ENCODE peak calls at places on chromosomes 7 and 10, in seven cellular contexts. T, Y, R, F, Z, L and G are unnamed samples.

GRCh38 chr10:77305650-77306632 is 331.7 kb downstream of the KCNMA1 start:
- DNase-seq in T (no peak), R (no peak), Z (no peak), Y (no peak), F (no peak), L (no peak), G (no peak)

GRCh38 chr7:7786595-7786994 is 68.2 kb upstream of the RPA3 start:
- DNase-seq in F (no peak), L (no peak), R (no peak), T (no peak), Y (no peak), Z (no peak), G (no peak)

GRCh38 chr7:5779108-5779507 is 2.4 kb downstream of the RNF216 start:
- DNase-seq in L (no peak), R (no peak), Y (no peak), F (no peak), T (no peak), Z (no peak), G (no peak)

GRCh38 chr7:149690688-149691446 is 82.5 kb downstream of the ZNF467 start:
- DNase-seq in Z (peak), Y (peak), T (peak), L (no peak), R (peak), F (peak), G (peak)

GRCh38 chr10:11178606-11179221 is 161.0 kb downstream of the CELF2 start:
- DNase-seq in T (no peak), R (no peak), F (no peak), L (no peak), Z (peak), Y (peak), G (peak)

GRCh38 chr10:49139866-49140195 is 6.0 kb upstream of the FAM170B start:
- DNase-seq in Z (no peak), Y (no peak), T (no peak), R (peak), F (no peak), L (no peak), G (no peak)

GRCh38 chr10:72736176-72736795 is 44.3 kb downstream of the MCU start:
- DNase-seq in Z (peak), L (no peak), R (no peak), F (no peak), T (no peak), Y (peak), G (no peak)

GRCh38 chr10:44913312-44914079 is 2.4 kb downstream of the TMEM72 start:
- DNase-seq in Z (no peak), R (no peak), F (no peak), T (no peak), Y (no peak), L (no peak), G (no peak)

GRCh38 chr10:128421731-128422130 is 295.5 kb upstream of the MKI67 start:
- DNase-seq in Z (no peak), T (no peak), F (peak), R (no peak), Y (no peak), L (no peak), G (no peak)

GRCh38 chr7:32191296-32191695 is 121.1 kb upstream of the PDE1C start:
- DNase-seq in F (no peak), T (no peak), Y (no peak), Z (no peak), R (no peak), L (no peak), G (no peak)

GRCh38 chr7:3897430-3898385 is 596.7 kb downstream of the SDK1 start:
- DNase-seq in Y (peak), T (no peak), F (no peak), L (no peak), Z (peak), R (peak), G (no peak)

GRCh38 chr7:105304040-105304895 is 84.5 kb downstream of the SRPK2 start:
- DNase-seq in R (peak), L (no peak), Y (no peak), T (no peak), F (no peak), Z (no peak), G (no peak)

GRCh38 chr10:126042354-126042753 is 146.0 kb downstream of the FANK1 start:
- DNase-seq in T (no peak), Z (no peak), L (no peak), Y (no peak), F (no peak), R (no peak), G (no peak)

GRCh38 chr10:17454181-17454800 is at the start of gene ST8SIA6:
- DNase-seq in Y (peak), R (peak), L (no peak), F (peak), T (no peak), Z (peak), G (peak)

GRCh38 chr7:88311675-88312036 is 5.0 kb upstream of the STEAP4 start:
- DNase-seq in T (no peak), L (no peak), R (no peak), Z (peak), Y (no peak), F (no peak), G (no peak)
- TF ChIP-seq POLR2A in T (no peak), L (no peak), R (no peak), Z (no peak), Y (no peak), F (no peak), G (no peak)

GRCh38 chr10:27242951-27243551 is 2.5 kb upstream of the ACBD5 start:
- DNase-seq in Y (peak), L (peak), R (no peak), Z (peak), F (no peak), T (peak), G (peak)
- TF ChIP-seq POLR2A in Y (peak), L (no peak), R (no peak), Z (peak), F (peak), T (no peak), G (no peak)

GRCh38 chr7:55572378-55573233 is at the start of gene VOPP1:
- DNase-seq in Y (peak), R (peak), L (no peak), Z (peak), T (peak), F (peak), G (peak)
- TF ChIP-seq POLR2A in Y (peak), R (peak), L (no peak), Z (peak), T (peak), F (no peak), G (no peak)

GRCh38 chr10:6153845-6154244 is 48.9 kb upstream of the PFKFB3 start:
- DNase-seq in Z (no peak), R (no peak), F (no peak), T (no peak), L (no peak), Y (no peak), G (no peak)

GRCh38 chr10:6154566-6154965 is 48.2 kb upstream of the PFKFB3 start:
- DNase-seq in L (no peak), T (no peak), F (no peak), Y (no peak), Z (no peak), R (no peak), G (no peak)

GRCh38 chr10:6148251-6148691 is 54.5 kb upstream of the PFKFB3 start:
- DNase-seq in T (no peak), R (no peak), F (no peak), L (no peak), Z (peak), Y (no peak), G (no peak)

GRCh38 chr10:6148908-6149307 is 53.8 kb upstream of the PFKFB3 start:
- DNase-seq in T (no peak), Y (no peak), R (no peak), L (no peak), F (no peak), Z (no peak), G (no peak)

DNA sequence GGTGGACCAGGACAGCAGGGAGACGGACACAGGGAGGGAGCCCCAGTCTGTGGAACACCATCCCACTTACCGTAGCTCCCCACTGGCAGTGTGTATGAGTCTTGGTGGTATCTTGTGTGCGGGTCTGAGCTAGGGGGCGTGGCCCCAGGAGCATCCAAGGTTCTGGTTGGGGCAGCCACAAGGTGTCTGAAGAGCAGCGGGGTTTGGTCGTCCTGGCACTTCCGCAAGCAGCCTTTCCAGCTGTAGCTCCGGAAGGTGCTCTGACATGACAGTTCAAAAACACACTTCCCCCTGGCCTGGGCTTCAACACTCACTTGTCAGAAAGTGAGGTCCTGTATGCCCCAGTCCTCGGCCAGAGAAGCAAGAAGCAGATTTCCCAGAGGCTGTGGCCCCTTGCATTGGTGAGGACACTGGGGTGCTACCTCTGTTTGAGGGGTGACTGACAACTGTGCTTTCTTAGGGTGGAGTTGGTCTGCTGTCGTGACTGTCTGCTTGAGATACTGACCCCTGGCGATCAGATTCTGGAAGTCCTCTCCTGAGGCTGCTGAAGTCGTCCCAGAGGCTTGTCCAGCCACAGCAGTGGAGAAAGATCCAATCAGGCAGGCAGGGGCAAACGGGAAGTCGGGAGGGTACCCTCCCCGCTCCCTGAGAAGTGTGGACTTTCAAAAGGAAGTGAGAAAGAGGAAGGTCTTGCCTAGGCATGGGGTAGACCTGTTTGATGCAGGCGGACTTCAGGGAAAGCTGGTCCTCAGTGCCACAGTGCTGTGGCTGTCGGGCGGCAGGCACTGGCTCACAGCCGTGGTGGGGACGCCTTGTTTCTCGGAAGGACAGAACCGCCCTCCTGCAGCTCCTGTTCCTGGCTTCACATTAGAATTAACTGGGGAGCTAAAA is 51.4 kb upstream of the PFKFB3 start:
- DNase-seq in R (no peak), Y (peak), L (no peak), Z (peak), T (peak), F (peak), G (peak)
- TF ChIP-seq POLR2A in R (no peak), Y (no peak), L (no peak), Z (no peak), T (no peak), F (no peak), G (no peak)